ENCODE peak calls at places on chromosome 18, in nine cellular contexts. R, D, Y, H, L, X, S, A and O are unnamed samples.

GRCh38 chr18:77067315-77068061 is 65.1 kb downstream of the MBP start:
- DNase-seq in R (peak; percentile 55), D (peak; percentile 94), Y (peak; percentile 64), H (peak; percentile 47), L (peak; percentile 55), X (peak; percentile 75), S (peak; percentile 70), A (no peak), O (peak; percentile 62)

GRCh38 chr18:60259052-60259681 is 113.4 kb downstream of the MC4R start:
- DNase-seq in R (no peak), D (peak; percentile 11), Y (no peak), H (no peak), L (no peak), X (no peak), S (no peak), A (no peak), O (no peak)

GRCh38 chr18:3441290-3441689 is 8.7 kb upstream of the TGIF1 start:
- DNase-seq in R (no peak), D (peak; percentile 75), Y (no peak), H (no peak), L (no peak), X (no peak), S (no peak), A (peak; percentile 20), O (peak; percentile 75)

GRCh38 chr18:55224086-55224625 is 264.9 kb upstream of the CCDC68 start:
- DNase-seq in R (no peak), D (no peak), Y (no peak), H (no peak), L (no peak), X (no peak), S (no peak), A (no peak), O (no peak)

GRCh38 chr18:11407900-11408299 is 201.5 kb upstream of the SLC35G4 start:
- DNase-seq in R (no peak), D (no peak), Y (no peak), H (no peak), L (no peak), X (no peak), S (no peak), A (no peak), O (no peak)

GRCh38 chr18:3577456-3577855 is 127.5 kb downstream of the TGIF1 start:
- DNase-seq in R (no peak), D (no peak), Y (no peak), H (no peak), L (no peak), X (no peak), S (no peak), A (no peak), O (no peak)

GRCh38 chr18:3248670-3249359 is 1.2 kb downstream of the MYL12A start:
- DNase-seq in R (no peak), D (peak; percentile 59), Y (no peak), H (no peak), L (peak; percentile 56), X (peak; percentile 19), S (no peak), A (no peak), O (peak; percentile 71)

GRCh38 chr18:9661564-9661963 is 46.5 kb upstream of the RAB31 start:
- DNase-seq in R (no peak), D (no peak), Y (no peak), H (no peak), L (no peak), X (no peak), S (no peak), A (no peak), O (no peak)

GRCh38 chr18:62784338-62784965 is 69.1 kb downstream of the PHLPP1 start:
- DNase-seq in R (no peak), D (no peak), Y (no peak), H (no peak), L (no peak), X (no peak), S (no peak), A (no peak), O (no peak)